ENCODE peak calls at places on chromosomes 6 and 20, in six cellular contexts. M is sigmoid colon, Y is PC-3, Q is WERI-Rb-1, D is astrocyte of the cerebellum, G is brain microvascular endothelial cell. I is an unnamed sample.

GRCh38 chr6:82017316-82017715 is 230.2 kb downstream of the IBTK start:
- DNase-seq in G (peak), Y (peak), D (no peak), Q (peak), M (peak), I (no peak)

GRCh38 chr6:35674594-35674993 is 14.1 kb downstream of the FKBP5 start:
- DNase-seq in D (no peak), M (no peak), Q (no peak), Y (no peak), G (no peak), I (no peak)

GRCh38 chr6:83431545-83432165 is 804 bp upstream of the ME1 start:
- DNase-seq in G (no peak), Q (no peak), D (no peak), Y (peak), M (no peak), I (no peak)

GRCh38 chr20:4951299-4951698 is 50.0 kb downstream of the SLC23A2 start:
- DNase-seq in G (peak), M (peak), Y (peak), Q (no peak), D (peak), I (no peak)

GRCh38 chr6:139762587-139763031 is 388.2 kb upstream of the CITED2 start:
- DNase-seq in Q (no peak), Y (peak), M (no peak), G (no peak), D (no peak), I (no peak)

GRCh38 chr6:129598244-129599187 is 111.5 kb downstream of the ARHGAP18 start:
- DNase-seq in D (peak), Q (no peak), Y (peak), M (no peak), G (peak), I (peak)

GRCh38 chr20:2652724-2653510 is 485 bp downstream of the NOP56 start:
- DNase-seq in Q (peak), G (peak), D (no peak), Y (no peak), M (no peak), I (no peak)

GRCh38 chr6:143510991-143511891 is at the start of gene FUCA2:
- DNase-seq in M (peak), Q (peak), D (peak), G (peak), Y (peak), I (peak)

GRCh38 chr20:38633577-38634093 is 32.0 kb downstream of the ARHGAP40 start:
- DNase-seq in Y (peak), D (no peak), G (peak), Q (peak), M (no peak), I (peak)

GRCh38 chr20:62875419-62876355 is 14.1 kb upstream of the TCFL5 start:
- DNase-seq in Q (peak), M (peak), D (peak), Y (peak), G (peak), I (no peak)

GRCh38 chr20:25233016-25233772 is 14.7 kb upstream of the PYGB start:
- DNase-seq in G (peak), M (peak), Q (no peak), Y (peak), D (peak), I (no peak)

GRCh38 chr6:44452725-44453124 is 65.2 kb downstream of the CDC5L start:
- DNase-seq in G (peak), D (no peak), Q (no peak), M (no peak), Y (peak), I (no peak)

GRCh38 chr20:57266251-57267157 is at the start of gene BMP7:
- DNase-seq in D (no peak), G (no peak), Y (no peak), Q (peak), M (no peak), I (no peak)

GRCh38 chr6:159395614-159396013 is 226.4 kb downstream of the FNDC1 start:
- DNase-seq in Q (no peak), G (no peak), D (no peak), Y (no peak), M (no peak), I (no peak)

GRCh38 chr6:32954983-32955802 is 2.3 kb upstream of the HLA-DMA start:
- DNase-seq in Q (peak), D (no peak), M (no peak), G (no peak), Y (peak), I (no peak)

GRCh38 chr6:98574991-98575390 is 259.4 kb upstream of the POU3F2 start:
- DNase-seq in D (no peak), M (no peak), Q (no peak), G (no peak), Y (no peak), I (no peak)

GRCh38 chr6:138291036-138291848 is 73.0 kb upstream of the PBOV1 start:
- DNase-seq in D (no peak), Q (peak), Y (no peak), M (no peak), G (no peak), I (no peak)
- H3K4me3 ChIP-seq in D (no peak), Q (no peak), Y (no peak), M (no peak), G (no peak), I (no peak)

DNA sequence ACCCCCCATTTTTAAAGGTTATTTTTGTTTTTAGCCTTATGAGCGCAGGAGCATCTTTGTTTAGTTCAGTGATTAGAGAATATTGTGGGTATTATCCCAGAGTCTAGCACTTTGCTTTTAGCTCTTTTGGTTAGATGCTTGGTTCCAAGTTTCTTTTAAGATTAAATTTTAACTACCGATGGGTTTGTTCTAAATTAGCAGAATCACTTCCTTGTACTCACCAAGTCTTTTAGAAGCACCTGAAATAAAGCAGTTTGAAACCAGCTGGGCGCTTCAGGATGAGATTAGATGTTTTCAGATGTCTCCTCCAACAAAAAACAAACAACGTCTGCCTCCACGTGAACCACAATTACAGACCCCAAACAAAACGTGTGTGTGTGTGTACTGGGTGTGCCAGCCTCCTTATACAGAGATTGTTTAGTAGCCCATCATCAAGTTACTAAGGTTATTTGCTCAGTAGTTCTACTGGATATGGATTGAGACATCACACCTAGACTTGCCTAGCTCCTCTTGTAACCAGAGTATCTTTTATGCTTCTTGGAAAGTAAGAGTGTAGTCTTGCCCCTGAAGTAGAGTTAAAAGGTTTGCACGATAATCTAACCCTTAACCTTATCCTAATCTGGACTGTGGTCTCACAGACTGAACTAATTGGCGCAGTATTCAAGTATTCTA is 2.2 kb downstream of the DSTN start:
- DNase-seq in D (no peak), M (no peak), Y (peak), G (no peak), Q (no peak), I (no peak)
- H3K4me3 ChIP-seq in D (peak), M (peak), Y (peak), G (peak), Q (no peak), I (no peak)

GRCh38 chr6:155141512-155141911 is 122.3 kb upstream of the CLDN20 start:
- DNase-seq in D (no peak), G (no peak), M (no peak), Q (no peak), Y (no peak), I (no peak)

GRCh38 chr6:155141002-155141401 is 122.8 kb upstream of the CLDN20 start:
- DNase-seq in Y (no peak), G (no peak), M (no peak), Q (no peak), D (no peak), I (no peak)

GRCh38 chr6:155143610-155144106 is 120.2 kb upstream of the CLDN20 start:
- DNase-seq in M (no peak), Q (no peak), D (no peak), Y (no peak), G (no peak), I (no peak)

GRCh38 chr6:155142902-155143609 is 120.8 kb upstream of the CLDN20 start:
- DNase-seq in M (no peak), D (no peak), Y (no peak), G (no peak), Q (no peak), I (no peak)

GRCh38 chr6:155142163-155142901 is 121.5 kb upstream of the CLDN20 start:
- DNase-seq in G (no peak), M (no peak), Y (no peak), Q (no peak), D (no peak), I (no peak)
- H3K4me3 ChIP-seq in G (no peak), M (no peak), Y (no peak), Q (no peak), D (no peak), I (no peak)

DNA sequence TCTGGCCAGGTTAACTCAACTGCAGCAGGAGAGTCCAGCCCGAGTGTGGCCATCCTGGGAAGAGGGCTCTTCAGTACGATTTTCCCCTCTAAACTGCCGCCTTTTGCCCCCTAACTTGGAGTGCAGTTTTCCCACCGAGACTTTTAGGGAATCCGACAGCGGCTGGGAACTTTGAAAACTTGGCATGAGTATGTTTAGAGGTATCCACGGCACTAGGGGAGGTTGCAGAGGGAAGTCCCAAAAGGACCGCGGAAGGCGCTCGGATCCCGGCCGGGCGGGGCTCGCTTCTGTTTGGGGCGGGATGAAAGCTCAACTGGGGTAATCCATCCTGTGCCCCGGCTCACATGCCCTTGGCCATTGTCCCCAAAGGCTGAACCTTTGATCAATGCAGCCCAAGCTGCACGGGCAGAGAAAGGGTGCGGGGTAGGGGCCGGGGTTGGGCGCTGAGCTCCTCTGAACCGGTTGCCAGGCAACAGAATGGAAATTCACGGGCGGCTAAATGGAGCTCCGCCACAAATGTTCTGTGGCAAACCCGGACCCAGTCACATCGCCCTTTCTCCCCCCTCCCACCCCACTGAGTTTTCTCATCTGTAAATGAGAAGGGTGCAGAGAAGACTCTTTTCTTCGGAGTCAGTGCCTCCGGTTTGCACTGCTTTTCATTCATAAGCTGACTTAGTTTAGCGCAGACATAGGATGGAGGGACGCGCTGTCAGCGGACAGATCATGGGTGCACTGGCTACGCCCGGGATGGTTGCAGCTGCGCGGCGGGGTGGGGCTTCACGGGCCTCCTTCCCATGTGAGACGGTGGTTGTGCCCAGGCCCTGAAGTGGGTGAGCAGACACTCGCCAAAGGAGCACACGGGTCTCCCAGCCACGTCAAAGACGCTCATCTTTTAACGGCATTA is 2.3 kb downstream of the BMP6 start:
- DNase-seq in D (no peak), M (no peak), Y (peak), G (no peak), Q (peak), I (no peak)
- H3K4me3 ChIP-seq in D (peak), M (peak), Y (peak), G (peak), Q (peak), I (peak)

GRCh38 chr6:17884501-17885039 is 102.9 kb downstream of the KIF13A start:
- DNase-seq in G (no peak), Q (no peak), Y (no peak), M (no peak), D (no peak), I (peak)
- H3K4me3 ChIP-seq in G (no peak), Q (no peak), Y (no peak), M (no peak), D (no peak), I (peak)

GRCh38 chr20:47594157-47594556 is 92.5 kb downstream of the NCOA3 start:
- DNase-seq in M (no peak), Q (no peak), G (no peak), D (no peak), Y (no peak), I (no peak)

GRCh38 chr20:47586648-47587306 is 85.1 kb downstream of the NCOA3 start:
- DNase-seq in Q (no peak), Y (no peak), M (no peak), G (peak), D (peak), I (no peak)

GRCh38 chr20:47596003-47596571 is 94.4 kb downstream of the NCOA3 start:
- DNase-seq in Q (no peak), Y (no peak), G (no peak), M (no peak), D (no peak), I (no peak)

GRCh38 chr20:47588158-47588557 is 86.5 kb downstream of the NCOA3 start:
- DNase-seq in M (no peak), D (no peak), Q (no peak), Y (no peak), G (no peak), I (no peak)

DNA sequence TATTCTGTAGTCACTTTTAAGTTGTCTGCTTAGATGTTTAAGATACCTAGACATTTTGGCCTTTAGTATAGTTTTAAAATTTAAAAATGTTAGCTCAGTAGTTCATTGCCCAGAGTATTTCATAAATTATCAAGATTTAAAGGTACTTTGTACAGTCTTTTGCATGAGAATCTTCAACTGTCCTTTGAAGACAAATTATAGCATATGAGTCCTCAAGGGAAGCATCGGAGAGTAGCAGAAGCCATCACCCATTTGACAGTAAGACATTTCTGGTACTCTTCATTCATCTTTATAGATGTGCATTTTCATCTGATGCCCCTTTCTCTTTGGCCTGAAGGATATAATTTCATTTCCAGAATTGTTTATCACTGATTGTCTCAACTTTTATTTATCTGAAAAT is 89.5 kb downstream of the NCOA3 start:
- DNase-seq in G (no peak), Y (no peak), M (no peak), Q (no peak), D (no peak), I (no peak)
- H3K4me3 ChIP-seq in G (no peak), Y (no peak), M (no peak), Q (no peak), D (no peak), I (no peak)

GRCh38 chr6:167796668-167797031 is 30.1 kb upstream of the AFDN start:
- DNase-seq in Q (no peak), G (no peak), D (no peak), Y (no peak), M (no peak), I (no peak)
- H3K4me3 ChIP-seq in Q (no peak), G (peak), D (no peak), Y (no peak), M (no peak), I (no peak)

I was measured in GM12864.